ENCODE peak calls at places on chromosomes 12 and 14, in six cellular contexts. One of them, this sample, is unnamed.

GRCh38 chr12:108218911-108219310 is 89.8 kb downstream of the WSCD2 start:
- DNase-seq in neural progenitor cell: no peak
- DNase-seq in brain microvascular endothelial cell: no peak
- DNase-seq in ovary: no peak
- DNase-seq in heart right ventricle: no peak
- DNase-seq in astrocyte: no peak
- DNase-seq in this sample: no peak

GRCh38 chr12:87827638-87828264 is 201.4 kb downstream of the C12orf50 start:
- DNase-seq in brain microvascular endothelial cell: no peak
- DNase-seq in neural progenitor cell: no peak
- DNase-seq in astrocyte: peak; percentile 85
- DNase-seq in ovary: no peak
- DNase-seq in heart right ventricle: no peak
- DNase-seq in this sample: no peak

GRCh38 chr12:54418441-54419087 is 502 bp downstream of the ITGA5 start:
- DNase-seq in heart right ventricle: no peak
- DNase-seq in neural progenitor cell: no peak
- DNase-seq in astrocyte: no peak
- DNase-seq in ovary: no peak
- DNase-seq in brain microvascular endothelial cell: no peak
- DNase-seq in this sample: no peak

GRCh38 chr12:27383429-27384260 is 51.0 kb downstream of the BMAL2 start:
- DNase-seq in brain microvascular endothelial cell: peak; percentile 85
- DNase-seq in astrocyte: peak; percentile 64
- DNase-seq in heart right ventricle: peak; percentile 61
- DNase-seq in ovary: peak; percentile 22
- DNase-seq in neural progenitor cell: peak; percentile 81
- DNase-seq in this sample: peak; percentile 55

GRCh38 chr14:52434955-52435354 is 117.3 kb downstream of the TXNDC16 start:
- DNase-seq in brain microvascular endothelial cell: no peak
- DNase-seq in astrocyte: no peak
- DNase-seq in ovary: no peak
- DNase-seq in neural progenitor cell: no peak
- DNase-seq in heart right ventricle: no peak
- DNase-seq in this sample: no peak

GRCh38 chr12:117189725-117190209 is 503 bp downstream of the FBXO21 start:
- DNase-seq in brain microvascular endothelial cell: peak; percentile 33
- DNase-seq in ovary: peak; percentile 36
- DNase-seq in astrocyte: peak; percentile 12
- DNase-seq in heart right ventricle: peak; percentile 27
- DNase-seq in neural progenitor cell: peak; percentile 65
- DNase-seq in this sample: peak; percentile 52

GRCh38 chr12:70584332-70584731 is 52.9 kb downstream of the PTPRB start:
- DNase-seq in ovary: no peak
- DNase-seq in brain microvascular endothelial cell: no peak
- DNase-seq in heart right ventricle: no peak
- DNase-seq in astrocyte: no peak
- DNase-seq in neural progenitor cell: no peak
- DNase-seq in this sample: no peak

GRCh38 chr12:32734952-32735351 is 20.7 kb downstream of the YARS2 start:
- DNase-seq in brain microvascular endothelial cell: no peak
- DNase-seq in heart right ventricle: no peak
- DNase-seq in neural progenitor cell: no peak
- DNase-seq in ovary: no peak
- DNase-seq in astrocyte: no peak
- DNase-seq in this sample: no peak

DNA sequence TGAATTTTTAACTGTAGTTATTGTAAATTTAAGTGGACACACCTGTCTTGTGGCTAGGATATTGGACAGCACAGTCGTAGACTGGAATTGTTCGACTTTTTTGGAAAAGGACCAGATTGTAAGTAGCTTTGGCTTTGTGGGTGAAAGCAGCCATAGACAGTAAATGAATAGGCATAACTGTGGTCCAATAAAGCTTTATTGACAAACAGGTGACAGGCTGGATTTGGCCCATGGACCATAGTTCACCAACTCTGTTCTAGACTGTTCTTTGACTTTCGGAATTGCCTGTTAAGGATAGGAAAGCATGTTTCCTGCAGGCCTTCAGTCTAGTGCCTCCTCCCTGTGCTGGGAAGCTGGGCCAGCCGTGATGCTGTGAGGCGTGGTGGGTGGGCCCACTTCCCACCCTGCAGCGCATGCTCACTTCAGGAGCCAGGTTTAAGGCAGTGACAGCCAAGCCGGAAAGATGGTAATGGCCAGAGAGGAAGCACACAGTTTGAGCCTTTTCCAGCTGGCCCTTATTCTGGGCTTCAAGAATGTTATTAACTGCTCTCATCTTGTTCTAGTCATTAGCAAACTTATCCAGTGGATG is 51.8 kb downstream of the PPP2R5C start:
- DNase-seq in brain microvascular endothelial cell: no peak
- DNase-seq in ovary: no peak
- DNase-seq in neural progenitor cell: no peak
- DNase-seq in astrocyte: no peak
- DNase-seq in heart right ventricle: peak; percentile 59
- DNase-seq in this sample: no peak
- H3K27ac ChIP-seq in brain microvascular endothelial cell: no peak overlapping the region
- H3K27ac ChIP-seq in ovary: no peak overlapping the region
- H3K27ac ChIP-seq in neural progenitor cell: no peak overlapping the region
- H3K27ac ChIP-seq in astrocyte: no peak overlapping the region
- H3K27ac ChIP-seq in heart right ventricle: peak overlapping the region; percentile 98
- H3K27ac ChIP-seq in this sample: no peak overlapping the region

GRCh38 chr14:106346534-106347290 is 820.3 kb downstream of the TMEM121 start:
- DNase-seq in astrocyte: no peak
- DNase-seq in neural progenitor cell: no peak
- DNase-seq in ovary: no peak
- DNase-seq in heart right ventricle: no peak
- DNase-seq in brain microvascular endothelial cell: no peak
- DNase-seq in this sample: no peak

GRCh38 chr14:106346084-106346483 is 819.7 kb downstream of the TMEM121 start:
- DNase-seq in astrocyte: no peak
- DNase-seq in neural progenitor cell: no peak
- DNase-seq in brain microvascular endothelial cell: no peak
- DNase-seq in heart right ventricle: no peak
- DNase-seq in ovary: no peak
- DNase-seq in this sample: no peak

GRCh38 chr14:106347291-106347778 is 821.0 kb downstream of the TMEM121 start:
- DNase-seq in neural progenitor cell: no peak
- DNase-seq in brain microvascular endothelial cell: no peak
- DNase-seq in ovary: no peak
- DNase-seq in astrocyte: no peak
- DNase-seq in heart right ventricle: no peak
- DNase-seq in this sample: no peak

GRCh38 chr14:106343636-106344035 is 817.3 kb downstream of the TMEM121 start:
- DNase-seq in heart right ventricle: no peak
- DNase-seq in ovary: no peak
- DNase-seq in brain microvascular endothelial cell: no peak
- DNase-seq in astrocyte: no peak
- DNase-seq in neural progenitor cell: no peak
- DNase-seq in this sample: no peak

DNA sequence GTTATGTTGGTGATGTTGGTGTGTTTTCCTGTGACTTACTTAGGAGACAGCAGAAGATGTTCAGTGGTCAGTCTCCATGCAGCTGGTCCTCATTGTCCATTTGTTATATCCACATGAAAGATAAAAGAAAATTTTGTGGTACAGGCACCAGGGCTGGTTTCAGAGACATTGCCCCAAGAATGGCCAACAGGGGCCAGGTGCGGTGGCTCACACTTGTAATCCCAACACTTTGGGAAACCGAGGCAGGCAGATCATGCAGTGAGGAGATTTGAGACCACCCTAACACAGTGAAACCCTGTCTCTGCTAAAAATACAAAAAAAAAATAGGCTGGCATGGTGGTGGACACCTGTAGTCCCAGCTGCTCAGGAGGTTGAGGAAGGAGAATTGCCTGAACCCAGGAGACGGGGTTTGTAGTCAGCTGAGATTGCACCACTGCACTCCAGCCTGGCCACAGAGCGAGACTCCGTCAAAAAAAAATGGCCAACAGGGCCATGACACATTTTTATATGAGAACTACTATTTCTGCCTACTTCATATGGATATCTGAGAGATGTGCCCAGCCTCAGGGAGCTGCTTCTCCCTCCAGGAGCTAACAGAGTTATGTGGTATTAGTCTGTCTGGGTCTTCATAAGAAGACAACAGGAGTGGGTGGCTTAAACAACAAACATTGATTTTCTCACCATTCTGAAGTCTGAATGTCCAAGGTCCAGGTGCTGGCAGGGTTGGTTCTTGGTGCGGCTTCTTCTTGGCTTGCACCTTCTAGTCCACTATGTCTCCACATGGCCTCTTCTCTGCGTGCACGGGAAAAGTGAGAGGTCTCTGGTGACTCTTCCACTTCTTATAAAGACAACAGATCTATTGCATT is 821.7 kb downstream of the TMEM121 start:
- DNase-seq in heart right ventricle: no peak
- DNase-seq in brain microvascular endothelial cell: no peak
- DNase-seq in neural progenitor cell: no peak
- DNase-seq in ovary: no peak
- DNase-seq in astrocyte: no peak
- DNase-seq in this sample: no peak
- H3K27ac ChIP-seq in heart right ventricle: no peak overlapping the region
- H3K27ac ChIP-seq in brain microvascular endothelial cell: no peak overlapping the region
- H3K27ac ChIP-seq in neural progenitor cell: no peak overlapping the region
- H3K27ac ChIP-seq in ovary: no peak overlapping the region
- H3K27ac ChIP-seq in astrocyte: no peak overlapping the region
- H3K27ac ChIP-seq in this sample: no peak overlapping the region

GRCh38 chr12:25752910-25753309 is 199.8 kb upstream of the LMNTD1 start:
- DNase-seq in ovary: no peak
- DNase-seq in brain microvascular endothelial cell: no peak
- DNase-seq in neural progenitor cell: no peak
- DNase-seq in heart right ventricle: no peak
- DNase-seq in astrocyte: no peak
- DNase-seq in this sample: no peak

GRCh38 chr12:25761356-25761755 is 197.1 kb upstream of the RASSF8 start:
- DNase-seq in ovary: no peak
- DNase-seq in brain microvascular endothelial cell: no peak
- DNase-seq in astrocyte: no peak
- DNase-seq in neural progenitor cell: no peak
- DNase-seq in heart right ventricle: no peak
- DNase-seq in this sample: no peak

GRCh38 chr12:25755681-25756260 is 202.7 kb upstream of the LMNTD1 start:
- DNase-seq in heart right ventricle: no peak
- DNase-seq in astrocyte: no peak
- DNase-seq in ovary: no peak
- DNase-seq in neural progenitor cell: no peak
- DNase-seq in brain microvascular endothelial cell: peak; percentile 52
- DNase-seq in this sample: no peak

GRCh38 chr12:25759752-25760151 is 198.7 kb upstream of the RASSF8 start:
- DNase-seq in brain microvascular endothelial cell: no peak
- DNase-seq in heart right ventricle: no peak
- DNase-seq in neural progenitor cell: no peak
- DNase-seq in ovary: no peak
- DNase-seq in astrocyte: peak; percentile 53
- DNase-seq in this sample: no peak

DNA sequence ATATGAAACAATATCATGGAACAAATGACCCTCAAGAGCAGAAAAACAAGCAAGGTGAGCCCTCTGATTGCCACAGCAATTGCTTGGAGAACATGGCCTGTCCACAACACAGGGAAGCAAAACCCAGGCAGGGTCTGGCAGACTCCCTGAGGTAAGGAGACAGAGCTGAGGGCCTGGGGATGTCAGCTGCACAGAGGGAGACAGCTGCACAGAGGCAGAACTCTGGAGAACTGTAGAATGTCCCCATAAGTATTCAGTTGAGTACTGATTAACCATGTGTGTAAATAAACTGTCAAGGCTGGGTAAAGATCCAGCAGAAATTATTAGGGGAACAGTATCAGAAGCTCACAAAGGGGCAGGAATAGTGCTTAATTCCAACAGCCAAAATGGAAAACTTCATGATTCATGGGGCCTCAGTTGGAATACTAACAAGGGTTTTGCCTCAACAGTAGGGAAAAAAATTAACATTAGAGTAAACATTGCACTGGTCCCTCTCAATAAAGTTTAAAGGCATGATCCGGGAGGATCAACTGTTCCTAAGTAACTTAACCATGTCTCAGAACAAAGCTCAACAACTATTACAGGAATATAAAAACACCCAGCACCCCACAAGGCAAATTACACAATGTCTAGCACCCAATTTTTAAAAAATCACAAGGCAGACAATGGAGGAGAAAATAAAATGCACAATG is 201.4 kb upstream of the RASSF8 start:
- DNase-seq in astrocyte: no peak
- DNase-seq in heart right ventricle: no peak
- DNase-seq in brain microvascular endothelial cell: no peak
- DNase-seq in ovary: no peak
- DNase-seq in neural progenitor cell: no peak
- DNase-seq in this sample: no peak
- H3K27ac ChIP-seq in astrocyte: no peak overlapping the region
- H3K27ac ChIP-seq in heart right ventricle: no peak overlapping the region
- H3K27ac ChIP-seq in brain microvascular endothelial cell: no peak overlapping the region
- H3K27ac ChIP-seq in ovary: no peak overlapping the region
- H3K27ac ChIP-seq in neural progenitor cell: no peak overlapping the region
- H3K27ac ChIP-seq in this sample: no peak overlapping the region

DNA sequence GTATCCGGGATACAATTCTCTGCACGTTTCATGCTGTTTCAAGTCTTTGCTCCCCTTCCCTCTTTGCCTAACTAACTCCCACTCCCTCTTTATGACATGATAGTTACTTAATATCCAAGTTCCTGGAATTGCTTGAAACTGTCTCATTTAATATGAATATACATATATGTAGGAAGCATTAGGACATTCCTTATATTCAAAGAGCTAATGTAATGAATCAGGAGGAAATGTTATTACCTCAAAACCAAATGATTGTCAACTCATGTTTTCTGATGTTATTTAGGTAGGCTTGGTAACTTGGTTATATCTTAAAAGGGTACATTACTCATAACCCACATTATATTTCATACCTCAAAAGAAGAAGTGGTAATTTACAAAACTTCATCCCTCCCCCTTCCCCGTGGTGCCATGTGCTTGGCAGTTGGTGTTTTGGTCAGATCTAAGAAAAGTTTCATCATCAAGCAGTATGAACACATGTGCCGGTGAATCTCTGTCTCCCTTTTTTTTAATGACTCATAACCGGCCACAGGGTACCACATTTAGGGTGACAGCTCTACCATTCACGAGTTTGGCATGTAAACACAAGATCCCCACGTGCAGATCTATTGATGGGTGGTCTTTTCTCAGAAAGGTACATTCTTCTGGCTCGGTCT is 56.5 kb downstream of the HCAR2 start:
- DNase-seq in neural progenitor cell: no peak
- DNase-seq in astrocyte: peak; percentile 59
- DNase-seq in heart right ventricle: no peak
- DNase-seq in ovary: no peak
- DNase-seq in brain microvascular endothelial cell: peak; percentile 70
- DNase-seq in this sample: no peak
- H3K27ac ChIP-seq in neural progenitor cell: no peak overlapping the region
- H3K27ac ChIP-seq in astrocyte: no peak overlapping the region
- H3K27ac ChIP-seq in heart right ventricle: no peak overlapping the region
- H3K27ac ChIP-seq in ovary: no peak overlapping the region
- H3K27ac ChIP-seq in brain microvascular endothelial cell: no peak overlapping the region
- H3K27ac ChIP-seq in this sample: no peak overlapping the region

This sample was measured in substantia nigra.